ENCODE peak calls at places on chromosome 13, in seven cellular contexts. W is lung, B is cardiac muscle cell, T is tibial nerve, V is left lung, X is adrenal gland, P is osteoblast. D is an unnamed sample.

GRCh38 chr13:98689347-98689968 is 63.0 kb downstream of the SLC15A1 start:
- DNase-seq in W (no peak), B (no peak), T (no peak), V (no peak), X (no peak), P (no peak), D (no peak)

GRCh38 chr13:49561064-49561410 is 24.3 kb downstream of the RCBTB1 start:
- DNase-seq in W (no peak), B (peak; percentile 52), T (no peak), V (no peak), X (peak; percentile 93), P (no peak), D (no peak)

GRCh38 chr13:111514646-111515617 is 194.5 kb downstream of the TEX29 start:
- DNase-seq in W (no peak), B (no peak), T (no peak), V (no peak), X (no peak), P (peak; percentile 59), D (no peak)

GRCh38 chr13:20191902-20192469 is 752 bp downstream of the GJB2 start:
- DNase-seq in W (no peak), B (peak; percentile 30), T (no peak), V (no peak), X (peak; percentile 19), P (peak; percentile 85), D (no peak)

GRCh38 chr13:110137677-110138008 is 169.3 kb downstream of the COL4A1 start:
- DNase-seq in W (no peak), B (peak; percentile 30), T (peak; percentile 25), V (peak; percentile 62), X (peak; percentile 52), P (peak; percentile 81), D (no peak)

GRCh38 chr13:70042193-70042592 is 65.4 kb upstream of the ATXN8OS start:
- DNase-seq in W (no peak), B (no peak), T (no peak), V (no peak), X (no peak), P (no peak), D (no peak)

GRCh38 chr13:51823861-51824260 is 19.9 kb upstream of the DHRS12 start:
- DNase-seq in W (no peak), B (peak; percentile 64), T (no peak), V (no peak), X (no peak), P (no peak), D (no peak)

GRCh38 chr13:70792121-70792520 is 683.9 kb upstream of the KLHL1 start:
- DNase-seq in W (no peak), B (no peak), T (no peak), V (no peak), X (no peak), P (no peak), D (no peak)

GRCh38 chr13:109148243-109148642 is 518.8 kb downstream of the MYO16 start:
- DNase-seq in W (no peak), B (peak; percentile 12), T (no peak), V (no peak), X (no peak), P (no peak), D (no peak)

GRCh38 chr13:99275093-99275469 is 16.9 kb upstream of the GPR18 start:
- DNase-seq in W (no peak), B (peak; percentile 50), T (no peak), V (no peak), X (no peak), P (peak; percentile 72), D (no peak)

GRCh38 chr13:38191016-38191415 is 158.6 kb upstream of the UFM1 start:
- DNase-seq in W (no peak), B (no peak), T (no peak), V (no peak), X (no peak), P (no peak), D (no peak)

GRCh38 chr13:66014757-66015156 is 1215.4 kb downstream of the PCDH9 start:
- DNase-seq in W (no peak), B (no peak), T (no peak), V (no peak), X (no peak), P (no peak), D (no peak)

GRCh38 chr13:27016871-27017270 is 154.7 kb downstream of the USP12 start:
- DNase-seq in W (no peak), B (no peak), T (no peak), V (no peak), X (no peak), P (no peak), D (peak; percentile 31)

GRCh38 chr13:75803175-75803611 is 167.1 kb downstream of the LMO7 start:
- DNase-seq in W (no peak), B (no peak), T (no peak), V (no peak), X (no peak), P (no peak), D (no peak)

GRCh38 chr13:51125495-51126226 is 14.6 kb upstream of the C13orf42 start:
- DNase-seq in W (peak; percentile 42), B (peak; percentile 75), T (peak; percentile 17), V (peak; percentile 46), X (peak; percentile 71), P (peak; percentile 89), D (no peak)

GRCh38 chr13:27005556-27005955 is 166.1 kb downstream of the USP12 start:
- DNase-seq in W (no peak), B (peak; percentile 52), T (no peak), V (no peak), X (no peak), P (no peak), D (peak; percentile 52)

GRCh38 chr13:105353654-105354053 is 1181.8 kb downstream of the EFNB2 start:
- DNase-seq in W (no peak), B (no peak), T (no peak), V (no peak), X (no peak), P (no peak), D (no peak)

GRCh38 chr13:78595458-78595818 is 7.9 kb downstream of the POU4F1 start:
- DNase-seq in W (no peak), B (no peak), T (no peak), V (no peak), X (no peak), P (no peak), D (no peak)

GRCh38 chr13:30148171-30148754 is 159.1 kb downstream of the KATNAL1 start:
- DNase-seq in W (no peak), B (no peak), T (no peak), V (no peak), X (no peak), P (no peak), D (no peak)

GRCh38 chr13:23578411-23579071 is 8.3 kb downstream of the TNFRSF19 start:
- DNase-seq in W (peak; percentile 75), B (peak; percentile 79), T (peak; percentile 52), V (peak; percentile 86), X (peak; percentile 51), P (peak; percentile 93), D (no peak)

GRCh38 chr13:97344250-97345175 is 89.5 kb upstream of the RAP2A start:
- DNase-seq in W (peak; percentile 39), B (peak; percentile 75), T (peak; percentile 48), V (peak; percentile 38), X (peak; percentile 78), P (peak; percentile 91), D (no peak)

GRCh38 chr13:98254541-98254940 is 77.5 kb upstream of the RNF113B start:
- DNase-seq in W (no peak), B (no peak), T (no peak), V (no peak), X (no peak), P (no peak), D (no peak)

GRCh38 chr13:93561553-93561952 is 334.9 kb downstream of the GPC6 start:
- DNase-seq in W (no peak), B (no peak), T (no peak), V (no peak), X (no peak), P (no peak), D (no peak)

GRCh38 chr13:113907637-113908617 is 44.1 kb upstream of the GAS6 start:
- DNase-seq in W (peak; percentile 27), B (peak; percentile 69), T (no peak), V (no peak), X (no peak), P (no peak), D (no peak)

GRCh38 chr13:38415233-38415632 is 65.6 kb downstream of the UFM1 start:
- DNase-seq in W (no peak), B (no peak), T (no peak), V (no peak), X (no peak), P (no peak), D (no peak)

GRCh38 chr13:111008351-111008750 is 93.5 kb upstream of the ANKRD10 start:
- DNase-seq in W (no peak), B (no peak), T (no peak), V (no peak), X (no peak), P (no peak), D (no peak)

GRCh38 chr13:85528578-85529215 is 270.5 kb downstream of the SLITRK6 start:
- DNase-seq in W (no peak), B (no peak), T (no peak), V (no peak), X (no peak), P (no peak), D (no peak)

GRCh38 chr13:46609726-46610125 is 56.8 kb downstream of the LRCH1 start:
- DNase-seq in W (no peak), B (no peak), T (no peak), V (no peak), X (no peak), P (no peak), D (no peak)
- H3K4me1 ChIP-seq in W (peaks cover 23% of the 10 kb centered on the region), B (peaks cover 26% of the 10 kb centered on the region), T (no peaks in the 10 kb centered on the region), V (peaks cover 16% of the 10 kb centered on the region), X (peaks cover 4% of the 10 kb centered on the region), P (peaks cover under 1% of the 10 kb centered on the region), D (no peaks in the 10 kb centered on the region)

GRCh38 chr13:33745370-33746324 is 72.3 kb upstream of the RFC3 start:
- DNase-seq in W (no peak), B (no peak), T (peak; percentile 19), V (no peak), X (no peak), P (no peak), D (no peak)
- H3K9me3 ChIP-seq in W (no peaks in the 10 kb centered on the region), B (no peaks in the 10 kb centered on the region), T (peaks cover 11% of the 10 kb centered on the region), V (no peaks in the 10 kb centered on the region), X (no peaks in the 10 kb centered on the region), P (no peaks in the 10 kb centered on the region), D (no peaks in the 10 kb centered on the region)

GRCh38 chr13:102793583-102794355 is 5.0 kb downstream of the POGLUT2 start:
- DNase-seq in W (no peak), B (no peak), T (no peak), V (no peak), X (no peak), P (no peak), D (no peak)

GRCh38 chr13:102784501-102784900 is 10.9 kb upstream of the TEX30 start:
- DNase-seq in W (no peak), B (no peak), T (no peak), V (no peak), X (no peak), P (no peak), D (no peak)

DNA sequence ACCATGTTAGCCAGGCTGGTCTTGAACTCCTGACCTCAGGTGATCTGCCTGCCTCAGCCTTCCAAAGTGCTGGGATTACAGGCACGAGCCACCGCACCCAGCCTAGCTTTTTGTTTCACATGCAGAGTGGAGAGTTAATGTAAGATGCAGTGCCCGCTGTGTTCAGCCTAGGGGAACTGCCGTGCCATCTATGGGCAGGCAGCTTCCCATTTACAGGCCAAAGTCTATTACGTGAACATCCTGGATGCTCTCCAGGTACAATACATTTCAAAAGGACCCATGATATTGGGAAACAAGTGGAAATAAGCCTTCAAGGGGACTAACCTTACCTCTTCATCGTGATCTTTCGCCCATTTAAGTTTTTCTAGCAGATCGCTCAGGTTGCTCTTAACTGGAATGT is 10.1 kb downstream of the POGLUT2 start:
- DNase-seq in W (no peak), B (no peak), T (no peak), V (no peak), X (no peak), P (no peak), D (no peak)
- H3K36me3 ChIP-seq in W (peaks cover 7% of the 10 kb centered on the region), B (peaks cover 24% of the 10 kb centered on the region), T (peaks cover 4% of the 10 kb centered on the region), V (peaks cover 16% of the 10 kb centered on the region), X (no peaks in the 10 kb centered on the region), P (peaks cover 32% of the 10 kb centered on the region), D (peaks cover 14% of the 10 kb centered on the region)

GRCh38 chr13:40640845-40641458 is 25.5 kb downstream of the FOXO1 start:
- DNase-seq in W (no peak), B (no peak), T (no peak), V (no peak), X (no peak), P (no peak), D (no peak)
- H3K4me1 ChIP-seq in W (peaks cover 39% of the 10 kb centered on the region), B (peaks cover 18% of the 10 kb centered on the region), T (peaks cover 5% of the 10 kb centered on the region), V (peaks cover 35% of the 10 kb centered on the region), X (peaks cover 32% of the 10 kb centered on the region), P (peaks cover 5% of the 10 kb centered on the region), D (peaks cover 7% of the 10 kb centered on the region)